ENCODE peak calls at places on chromosomes 5 and 9, in nine cellular contexts. P, S, O, I, Z, Y, U, R and E are unnamed samples.

GRCh38 chr9:127452481-127453092 is 1.3 kb downstream of the LRSAM1 start:
- DNase-seq in P (peak), S (no peak), O (no peak), I (peak), Z (no peak), Y (peak), U (peak), R (no peak), E (no peak)

GRCh38 chr5:43033845-43034590 is 6.1 kb downstream of the ANXA2R start:
- DNase-seq in P (no peak), S (no peak), O (no peak), I (peak), Z (peak), Y (peak), U (no peak), R (peak), E (no peak)

GRCh38 chr5:3320317-3320865 is 275.2 kb upstream of the IRX1 start:
- DNase-seq in P (no peak), S (no peak), O (no peak), I (no peak), Z (no peak), Y (no peak), U (no peak), R (no peak), E (no peak)

GRCh38 chr9:134709512-134710270 is 68.1 kb downstream of the COL5A1 start:
- DNase-seq in P (no peak), S (no peak), O (no peak), I (peak), Z (no peak), Y (peak), U (no peak), R (no peak), E (no peak)

GRCh38 chr9:99012957-99013512 is 69.3 kb downstream of the COL15A1 start:
- DNase-seq in P (no peak), S (no peak), O (no peak), I (no peak), Z (no peak), Y (no peak), U (no peak), R (no peak), E (no peak)

GRCh38 chr5:138334867-138335447 is 3.1 kb upstream of the FAM53C start:
- DNase-seq in P (no peak), S (no peak), O (no peak), I (no peak), Z (no peak), Y (peak), U (no peak), R (no peak), E (no peak)

GRCh38 chr9:112119225-112120045 is 55.7 kb downstream of the SUSD1 start:
- DNase-seq in P (no peak), S (no peak), O (peak), I (no peak), Z (no peak), Y (no peak), U (peak), R (no peak), E (no peak)

GRCh38 chr9:99176527-99177013 is 45.2 kb downstream of the ALG2 start:
- DNase-seq in P (no peak), S (no peak), O (peak), I (no peak), Z (no peak), Y (no peak), U (no peak), R (no peak), E (no peak)

GRCh38 chr5:132396589-132397001 is 27.1 kb downstream of the SLC22A5 start:
- DNase-seq in P (no peak), S (no peak), O (no peak), I (no peak), Z (no peak), Y (no peak), U (no peak), R (no peak), E (no peak)

GRCh38 chr5:1555011-1555807 is 31.4 kb upstream of the LPCAT1 start:
- DNase-seq in P (no peak), S (peak), O (no peak), I (peak), Z (no peak), Y (peak), U (no peak), R (no peak), E (peak)

GRCh38 chr9:123238364-123238763 is 30.0 kb downstream of the STRBP start:
- DNase-seq in P (no peak), S (no peak), O (no peak), I (no peak), Z (no peak), Y (no peak), U (no peak), R (no peak), E (no peak)

GRCh38 chr9:126375386-126375785 is 48.8 kb downstream of the MVB12B start:
- DNase-seq in P (no peak), S (no peak), O (no peak), I (peak), Z (no peak), Y (peak), U (no peak), R (peak), E (no peak)

GRCh38 chr9:110337727-110338522 is at the start of gene TXNDC8:
- DNase-seq in P (no peak), S (peak), O (no peak), I (peak), Z (no peak), Y (peak), U (no peak), R (no peak), E (peak)

GRCh38 chr5:122180863-122181519 is 51.6 kb downstream of the ZNF474 start:
- DNase-seq in P (peak), S (no peak), O (no peak), I (peak), Z (no peak), Y (peak), U (no peak), R (no peak), E (peak)

GRCh38 chr5:151223447-151224264 is at the start of gene CCDC69:
- DNase-seq in P (no peak), S (no peak), O (peak), I (peak), Z (peak), Y (peak), U (peak), R (peak), E (no peak)

GRCh38 chr5:32989815-32990214 is 278.7 kb downstream of the NPR3 start:
- DNase-seq in P (no peak), S (no peak), O (no peak), I (no peak), Z (no peak), Y (no peak), U (no peak), R (no peak), E (no peak)

GRCh38 chr9:113705938-113706519 is 170.1 kb upstream of the ZNF618 start:
- DNase-seq in P (no peak), S (no peak), O (no peak), I (no peak), Z (no peak), Y (no peak), U (peak), R (peak), E (no peak)

GRCh38 chr5:134100283-134101011 is 14.0 kb upstream of the TCF7 start:
- DNase-seq in P (no peak), S (no peak), O (no peak), I (peak), Z (peak), Y (peak), U (no peak), R (peak), E (peak)

GRCh38 chr5:74684900-74685851 is at the start of gene HEXB:
- DNase-seq in P (no peak), S (no peak), O (peak), I (peak), Z (peak), Y (peak), U (peak), R (peak), E (no peak)

GRCh38 chr5:126414874-126415502 is 8.2 kb upstream of the GRAMD2B start:
- DNase-seq in P (peak), S (no peak), O (no peak), I (peak), Z (no peak), Y (peak), U (no peak), R (no peak), E (peak)

GRCh38 chr5:110951373-110951791 is 120.1 kb upstream of the TSLP start:
- DNase-seq in P (no peak), S (no peak), O (no peak), I (peak), Z (no peak), Y (peak), U (no peak), R (no peak), E (no peak)

GRCh38 chr5:97009212-97009898 is 73.5 kb downstream of the LNPEP start:
- DNase-seq in P (no peak), S (no peak), O (no peak), I (peak), Z (no peak), Y (peak), U (no peak), R (no peak), E (no peak)

GRCh38 chr5:44178414-44178813 is 210.8 kb downstream of the FGF10 start:
- DNase-seq in P (no peak), S (no peak), O (no peak), I (no peak), Z (no peak), Y (peak), U (no peak), R (no peak), E (no peak)

GRCh38 chr5:56481998-56482698 is 249.0 kb upstream of the ANKRD55 start:
- DNase-seq in P (no peak), S (no peak), O (no peak), I (no peak), Z (no peak), Y (peak), U (no peak), R (no peak), E (no peak)

GRCh38 chr5:89282832-89283510 is 400.0 kb upstream of the MEF2C start:
- DNase-seq in P (no peak), S (peak), O (no peak), I (no peak), Z (no peak), Y (peak), U (no peak), R (no peak), E (peak)

GRCh38 chr9:4861736-4862451 is 69.2 kb downstream of the RCL1 start:
- DNase-seq in P (no peak), S (no peak), O (no peak), I (no peak), Z (no peak), Y (no peak), U (no peak), R (no peak), E (no peak)

GRCh38 chr9:4832786-4833579 is 40.2 kb downstream of the RCL1 start:
- DNase-seq in P (peak), S (peak), O (no peak), I (peak), Z (no peak), Y (peak), U (no peak), R (no peak), E (peak)

GRCh38 chr5:61055434-61056006 is 106.7 kb downstream of the SMIM15 start:
- DNase-seq in P (peak), S (no peak), O (no peak), I (peak), Z (peak), Y (peak), U (no peak), R (peak), E (no peak)

DNA sequence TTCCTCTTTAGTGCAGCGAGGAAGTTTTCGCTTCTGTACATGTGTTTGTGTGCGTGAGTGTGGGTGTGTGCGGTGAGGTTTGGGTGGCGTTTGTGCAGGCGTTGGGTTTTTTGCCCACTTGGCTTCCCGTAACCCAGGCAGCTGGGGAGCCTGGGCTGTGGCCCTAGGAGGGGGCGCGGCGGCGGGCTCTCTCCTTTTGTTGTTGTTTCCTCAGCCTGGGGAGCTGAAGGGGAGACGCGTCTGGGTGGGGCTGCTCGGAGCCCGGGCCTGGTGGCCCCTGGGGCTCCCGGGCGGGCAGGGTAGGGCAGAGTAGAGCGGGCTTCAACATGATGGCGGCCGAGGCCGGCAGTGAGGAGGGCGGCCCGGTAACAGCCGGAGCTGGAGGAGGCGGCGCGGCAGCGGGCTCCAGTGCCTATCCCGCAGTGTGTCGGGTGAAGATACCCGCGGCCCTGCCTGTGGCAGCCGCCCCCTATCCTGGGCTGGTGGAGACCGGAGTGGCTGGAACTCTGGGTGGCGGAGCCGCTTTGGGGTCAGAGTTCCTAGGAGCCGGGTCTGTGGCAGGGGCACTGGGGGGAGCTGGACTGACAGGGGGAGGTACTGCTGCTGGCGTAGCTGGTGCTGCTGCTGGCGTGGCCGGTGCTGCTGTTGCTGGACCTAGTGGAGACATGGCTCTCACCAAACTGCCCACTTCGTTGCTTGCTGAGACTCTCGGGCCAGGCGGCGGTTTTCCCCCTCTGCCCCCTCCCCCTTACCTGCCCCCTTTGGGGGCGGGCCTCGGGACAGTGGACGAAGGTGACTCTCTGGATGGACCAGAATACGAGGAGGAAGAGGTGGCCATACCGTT is 665 bp downstream of the RASA1 start:
- DNase-seq in P (no peak), S (peak), O (peak), I (peak), Z (peak), Y (peak), U (peak), R (peak), E (peak)
- H3K4me3 ChIP-seq in P (peak), S (peak), O (peak), I (peak), Z (peak), Y (peak), U (peak), R (peak), E (peak)

GRCh38 chr5:77211691-77212047 is 1.2 kb downstream of the PDE8B start:
- DNase-seq in P (no peak), S (no peak), O (no peak), I (no peak), Z (no peak), Y (no peak), U (no peak), R (no peak), E (no peak)
- H3K4me3 ChIP-seq in P (no peak), S (no peak), O (peak), I (no peak), Z (peak), Y (no peak), U (no peak), R (peak), E (no peak)

DNA sequence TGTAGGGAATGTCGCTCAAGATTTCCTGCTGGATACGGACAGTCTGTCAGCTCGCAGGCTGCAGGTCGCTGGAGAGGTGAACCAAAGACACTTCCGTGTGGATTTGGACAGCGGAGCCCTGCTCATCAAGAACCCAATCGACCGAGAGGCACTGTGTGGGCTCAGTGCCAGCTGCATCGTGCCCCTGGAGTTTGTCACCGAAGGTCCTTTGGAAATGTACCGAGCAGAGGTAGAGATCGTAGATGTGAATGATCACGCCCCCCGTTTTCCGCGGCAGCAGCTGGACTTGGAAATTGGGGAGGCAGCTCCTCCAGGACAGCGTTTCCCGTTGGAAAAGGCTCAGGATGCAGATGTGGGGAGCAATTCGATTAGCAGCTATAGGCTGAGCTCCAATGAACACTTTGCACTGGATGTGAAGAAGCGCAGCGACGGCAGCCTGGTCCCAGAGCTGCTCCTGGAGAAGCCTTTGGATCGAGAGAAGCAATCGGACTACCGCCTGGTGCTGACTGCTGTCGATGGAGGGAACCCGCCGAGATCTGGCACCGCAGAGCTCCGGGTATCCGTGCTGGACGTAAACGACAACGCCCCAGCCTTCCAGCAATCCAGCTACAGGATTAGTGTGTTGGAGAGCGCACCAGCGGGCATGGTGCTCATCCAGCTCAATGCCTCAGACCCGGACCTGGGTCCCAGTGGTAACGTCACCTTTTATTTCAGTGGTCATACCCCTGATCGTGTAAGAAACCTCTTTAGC is 650 bp downstream of the PCDHGC4 start:
- DNase-seq in P (no peak), S (no peak), O (no peak), I (no peak), Z (no peak), Y (no peak), U (no peak), R (no peak), E (no peak)
- H3K4me3 ChIP-seq in P (no peak), S (no peak), O (no peak), I (peak), Z (peak), Y (no peak), U (no peak), R (peak), E (peak)

GRCh38 chr9:34379334-34380033 is 2.8 kb upstream of the MYORG start:
- DNase-seq in P (peak), S (no peak), O (peak), I (peak), Z (peak), Y (peak), U (peak), R (peak), E (peak)
- H3K4me3 ChIP-seq in P (peak), S (peak), O (peak), I (peak), Z (peak), Y (peak), U (peak), R (peak), E (peak)

DNA sequence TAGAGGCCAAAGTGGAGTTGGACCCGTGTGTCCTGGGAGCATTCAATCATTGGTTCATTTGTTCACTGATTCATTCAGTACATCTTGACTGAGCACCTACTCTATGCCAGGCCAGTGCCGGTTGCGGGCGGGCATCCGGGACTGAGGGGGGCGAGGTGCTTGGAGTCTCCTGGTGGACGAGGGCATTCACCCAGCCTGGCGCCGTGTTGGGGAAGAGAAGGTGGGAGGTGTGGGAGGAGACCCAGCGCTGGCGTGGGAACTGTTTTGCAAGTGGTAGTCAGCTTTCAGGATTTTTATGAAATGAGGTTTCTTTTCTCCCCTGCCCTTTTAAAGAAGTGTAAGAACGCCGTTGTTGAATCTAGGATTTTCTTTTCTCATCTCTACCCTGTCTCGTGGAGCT is 37.2 kb downstream of the NCS1 start:
- DNase-seq in P (no peak), S (no peak), O (no peak), I (no peak), Z (peak), Y (no peak), U (no peak), R (no peak), E (no peak)
- H3K4me3 ChIP-seq in P (no peak), S (no peak), O (no peak), I (no peak), Z (no peak), Y (no peak), U (no peak), R (no peak), E (no peak)

GRCh38 chr9:3247211-3247610 is 278.6 kb downstream of the RFX3 start:
- DNase-seq in P (no peak), S (no peak), O (no peak), I (no peak), Z (no peak), Y (no peak), U (no peak), R (no peak), E (no peak)
- H3K4me3 ChIP-seq in P (no peak), S (no peak), O (no peak), I (no peak), Z (no peak), Y (no peak), U (no peak), R (no peak), E (no peak)

GRCh38 chr5:154834045-154834444 is 16.4 kb downstream of the FAXDC2 start:
- DNase-seq in P (no peak), S (no peak), O (no peak), I (no peak), Z (no peak), Y (no peak), U (no peak), R (no peak), E (no peak)
- H3K4me3 ChIP-seq in P (no peak), S (no peak), O (no peak), I (no peak), Z (no peak), Y (no peak), U (no peak), R (no peak), E (no peak)

GRCh38 chr5:73314395-73315195 is 134.0 kb downstream of the FOXD1 start:
- DNase-seq in P (no peak), S (no peak), O (no peak), I (no peak), Z (no peak), Y (no peak), U (no peak), R (no peak), E (no peak)

GRCh38 chr5:73312146-73312871 is 136.3 kb downstream of the FOXD1 start:
- DNase-seq in P (peak), S (peak), O (peak), I (peak), Z (peak), Y (peak), U (no peak), R (peak), E (peak)

GRCh38 chr5:73307645-73308346 is 134.8 kb downstream of the TMEM174 start:
- DNase-seq in P (no peak), S (no peak), O (no peak), I (no peak), Z (no peak), Y (no peak), U (no peak), R (no peak), E (no peak)

GRCh38 chr5:73312872-73313510 is 135.6 kb downstream of the FOXD1 start:
- DNase-seq in P (no peak), S (no peak), O (no peak), I (no peak), Z (no peak), Y (no peak), U (no peak), R (no peak), E (no peak)

DNA sequence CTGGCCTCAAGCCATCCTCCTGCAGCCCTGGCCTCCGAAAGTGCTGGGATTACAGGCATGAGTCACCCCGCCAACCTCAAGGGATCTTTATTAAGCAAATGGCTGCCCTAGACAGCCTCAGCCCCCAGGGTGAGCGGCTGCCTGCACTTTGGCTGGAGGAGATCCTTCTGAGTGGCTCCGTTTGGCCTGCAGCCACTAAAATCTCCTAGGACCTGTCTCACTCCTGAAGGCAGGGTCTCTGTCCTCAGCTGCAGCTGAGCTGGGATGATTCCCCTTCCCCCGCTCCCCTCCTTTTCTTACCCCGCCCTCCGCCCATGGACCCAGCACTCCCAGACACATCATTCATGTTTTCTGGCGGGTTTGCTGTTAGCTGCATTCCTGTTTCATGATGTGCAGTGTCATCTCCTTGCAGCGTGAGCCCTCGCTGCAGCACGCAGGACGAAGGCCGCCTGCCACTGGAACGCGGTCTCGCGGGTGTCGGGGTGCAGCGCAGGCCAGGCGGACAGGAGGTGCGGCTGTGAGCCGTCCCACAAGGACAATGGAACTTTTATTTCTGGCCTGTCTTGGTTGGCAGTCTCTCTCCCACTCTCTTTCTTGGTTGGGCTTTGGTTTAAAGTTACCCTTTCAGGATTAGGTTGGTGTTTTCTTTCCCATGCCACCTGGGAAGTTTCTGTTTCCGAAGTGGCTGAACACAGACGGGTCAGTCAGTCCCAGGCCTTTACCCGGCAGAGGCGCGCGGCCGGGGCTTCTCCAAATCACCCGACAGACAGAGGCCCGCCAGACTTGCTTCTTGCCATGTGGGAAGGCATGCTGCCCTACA is 137.1 kb downstream of the FOXD1 start:
- DNase-seq in P (no peak), S (peak), O (peak), I (peak), Z (peak), Y (peak), U (no peak), R (peak), E (peak)
- H3K4me3 ChIP-seq in P (no peak), S (no peak), O (no peak), I (no peak), Z (peak), Y (peak), U (no peak), R (peak), E (peak)